ENCODE peak calls at places on chromosomes 16 and 17, in six cellular contexts. One of them, this sample, is unnamed. For H3K4me1, the result is how much of the 10 kb centered on the place peaks cover.

GRCh38 chr17:61574542-61575351 is 16.3 kb downstream of the NACA2 start:
- DNase-seq in HCT116: peak
- DNase-seq in stomach: no peak
- DNase-seq in prostate gland: peak
- DNase-seq in SK-N-SH: peak
- DNase-seq in GM12878: no peak
- DNase-seq in this sample: no peak

GRCh38 chr16:88913870-88914269 is 47.4 kb upstream of the PABPN1L start:
- DNase-seq in HCT116: no peak
- DNase-seq in stomach: no peak
- DNase-seq in prostate gland: no peak
- DNase-seq in SK-N-SH: no peak
- DNase-seq in GM12878: no peak
- DNase-seq in this sample: no peak

GRCh38 chr16:58589311-58589890 is 40.2 kb downstream of the CNOT1 start:
- DNase-seq in HCT116: no peak
- DNase-seq in stomach: no peak
- DNase-seq in prostate gland: no peak
- DNase-seq in SK-N-SH: no peak
- DNase-seq in GM12878: no peak
- DNase-seq in this sample: no peak

GRCh38 chr17:16911141-16911937 is 60.6 kb downstream of the TNFRSF13B start:
- DNase-seq in HCT116: no peak
- DNase-seq in stomach: peak
- DNase-seq in prostate gland: no peak
- DNase-seq in SK-N-SH: no peak
- DNase-seq in GM12878: no peak
- DNase-seq in this sample: peak

GRCh38 chr16:69328854-69329316 is 1.5 kb downstream of the PDF start:
- DNase-seq in HCT116: no peak
- DNase-seq in stomach: no peak
- DNase-seq in prostate gland: no peak
- DNase-seq in SK-N-SH: no peak
- DNase-seq in GM12878: no peak
- DNase-seq in this sample: peak

GRCh38 chr16:58462089-58462488 is 37.9 kb upstream of the NDRG4 start:
- DNase-seq in HCT116: no peak
- DNase-seq in stomach: no peak
- DNase-seq in prostate gland: no peak
- DNase-seq in SK-N-SH: no peak
- DNase-seq in GM12878: no peak
- DNase-seq in this sample: no peak

GRCh38 chr16:86752582-86753175 is 174.3 kb downstream of the FOXL1 start:
- DNase-seq in HCT116: no peak
- DNase-seq in stomach: no peak
- DNase-seq in prostate gland: no peak
- DNase-seq in SK-N-SH: no peak
- DNase-seq in GM12878: no peak
- DNase-seq in this sample: peak

GRCh38 chr17:26766743-26767142 is 527.2 kb upstream of the WSB1 start:
- DNase-seq in HCT116: no peak
- DNase-seq in stomach: no peak
- DNase-seq in prostate gland: no peak
- DNase-seq in SK-N-SH: no peak
- DNase-seq in GM12878: no peak
- DNase-seq in this sample: no peak

GRCh38 chr16:2960183-2961010 is 3.7 kb upstream of the KREMEN2 start:
- DNase-seq in HCT116: no peak
- DNase-seq in stomach: no peak
- DNase-seq in prostate gland: no peak
- DNase-seq in SK-N-SH: no peak
- DNase-seq in GM12878: no peak
- DNase-seq in this sample: no peak

GRCh38 chr16:52634528-52634927 is 87.6 kb upstream of the TOX3 start:
- DNase-seq in HCT116: no peak
- DNase-seq in stomach: no peak
- DNase-seq in prostate gland: no peak
- DNase-seq in SK-N-SH: no peak
- DNase-seq in GM12878: no peak
- DNase-seq in this sample: no peak

GRCh38 chr16:28210264-28210663 is 1.5 kb downstream of the XPO6 start:
- DNase-seq in HCT116: no peak
- DNase-seq in stomach: no peak
- DNase-seq in prostate gland: no peak
- DNase-seq in SK-N-SH: no peak
- DNase-seq in GM12878: no peak
- DNase-seq in this sample: no peak

GRCh38 chr17:2058521-2059124 is 3.7 kb downstream of the HIC1 start:
- DNase-seq in HCT116: no peak
- DNase-seq in stomach: peak
- DNase-seq in prostate gland: no peak
- DNase-seq in SK-N-SH: no peak
- DNase-seq in GM12878: no peak
- DNase-seq in this sample: peak

GRCh38 chr16:10385725-10386516 is at the start of gene ATF7IP2:
- DNase-seq in HCT116: peak
- DNase-seq in stomach: peak
- DNase-seq in prostate gland: peak
- DNase-seq in SK-N-SH: peak
- DNase-seq in GM12878: peak
- DNase-seq in this sample: peak

DNA sequence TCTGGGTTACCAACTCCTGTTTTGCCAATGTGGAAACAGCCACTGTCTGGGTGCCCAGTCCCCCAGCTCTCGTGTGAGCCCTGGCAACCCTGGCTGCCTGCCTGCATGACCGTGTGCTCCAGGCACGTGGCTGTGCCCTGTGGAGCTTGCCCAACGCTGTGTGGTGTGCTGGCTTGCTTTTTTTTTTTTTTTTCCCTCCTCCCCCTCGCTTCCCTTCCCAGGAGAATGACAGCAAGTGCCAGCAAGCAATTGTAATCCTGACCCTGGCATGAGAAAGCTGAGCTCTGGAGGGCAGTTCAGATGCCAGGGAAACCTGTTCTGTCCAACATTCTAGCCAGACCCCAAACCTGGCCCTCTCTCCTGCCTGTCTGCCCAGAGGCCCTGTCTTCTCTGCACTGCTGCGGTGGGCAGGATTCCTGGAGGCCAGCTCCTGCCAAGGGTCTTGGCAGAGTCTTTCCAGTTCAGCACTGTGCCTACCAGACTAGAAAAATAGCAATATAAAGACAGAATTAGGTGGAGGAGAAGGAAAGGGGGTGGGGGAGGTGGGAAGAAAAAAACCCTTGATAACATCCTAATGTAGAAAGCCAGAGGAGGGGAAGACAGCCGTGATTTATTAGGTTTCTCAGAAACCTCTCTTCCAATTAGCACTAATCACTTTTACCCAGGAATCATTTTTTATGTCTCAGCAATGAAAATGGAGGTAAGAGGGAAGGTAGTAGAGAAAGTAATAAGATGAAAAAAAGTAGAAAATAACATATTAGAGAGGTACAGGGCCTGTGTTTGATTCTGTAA is 9.0 kb downstream of the HLF start:
- DNase-seq in HCT116: no peak
- DNase-seq in stomach: peak
- DNase-seq in prostate gland: peak
- DNase-seq in SK-N-SH: peak
- DNase-seq in GM12878: no peak
- DNase-seq in this sample: no peak
- TF ChIP-seq POLR2AphosphoS5 in HCT116: no peak
- TF ChIP-seq POLR2AphosphoS5 in stomach: peak
- TF ChIP-seq POLR2AphosphoS5 in prostate gland: peak
- TF ChIP-seq POLR2AphosphoS5 in SK-N-SH: no peak
- TF ChIP-seq POLR2AphosphoS5 in GM12878: no peak
- TF ChIP-seq POLR2AphosphoS5 in this sample: peak

DNA sequence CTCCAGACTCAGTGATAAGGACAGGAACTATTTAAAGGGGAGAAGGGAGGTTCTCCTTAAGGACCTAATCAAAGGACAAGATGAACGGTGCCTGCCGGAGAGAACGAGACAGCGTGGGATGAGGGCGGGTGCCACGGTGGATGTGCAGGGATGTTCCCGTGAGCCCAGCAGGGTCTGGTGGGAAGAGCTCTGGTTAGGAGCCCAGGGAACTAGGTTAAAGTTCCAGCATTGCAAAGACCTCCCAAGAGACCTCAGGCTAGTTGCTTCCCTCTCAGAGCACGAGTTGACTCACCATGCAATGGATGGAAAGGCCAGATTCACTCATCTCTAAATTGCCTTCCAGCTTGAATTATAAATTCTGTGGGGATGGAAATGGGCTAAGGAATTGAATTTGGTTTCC is 14.7 kb downstream of the CCR7 start:
- DNase-seq in HCT116: no peak
- DNase-seq in stomach: peak
- DNase-seq in prostate gland: no peak
- DNase-seq in SK-N-SH: no peak
- DNase-seq in GM12878: no peak
- DNase-seq in this sample: peak
- H3K4me1 ChIP-seq in HCT116: under half
- H3K4me1 ChIP-seq in stomach: half or more
- H3K4me1 ChIP-seq in prostate gland: under half
- H3K4me1 ChIP-seq in SK-N-SH: under half
- H3K4me1 ChIP-seq in GM12878: under half
- H3K4me1 ChIP-seq in this sample: half or more

GRCh38 chr17:75565066-75565465 is 22.5 kb upstream of the MYO15B start:
- DNase-seq in HCT116: no peak
- DNase-seq in stomach: no peak
- DNase-seq in prostate gland: peak
- DNase-seq in SK-N-SH: no peak
- DNase-seq in GM12878: no peak
- DNase-seq in this sample: no peak
- TF ChIP-seq POLR2AphosphoS5 in HCT116: no peak
- TF ChIP-seq POLR2AphosphoS5 in stomach: no peak
- TF ChIP-seq POLR2AphosphoS5 in prostate gland: peak
- TF ChIP-seq POLR2AphosphoS5 in SK-N-SH: no peak
- TF ChIP-seq POLR2AphosphoS5 in GM12878: no peak
- TF ChIP-seq POLR2AphosphoS5 in this sample: no peak

DNA sequence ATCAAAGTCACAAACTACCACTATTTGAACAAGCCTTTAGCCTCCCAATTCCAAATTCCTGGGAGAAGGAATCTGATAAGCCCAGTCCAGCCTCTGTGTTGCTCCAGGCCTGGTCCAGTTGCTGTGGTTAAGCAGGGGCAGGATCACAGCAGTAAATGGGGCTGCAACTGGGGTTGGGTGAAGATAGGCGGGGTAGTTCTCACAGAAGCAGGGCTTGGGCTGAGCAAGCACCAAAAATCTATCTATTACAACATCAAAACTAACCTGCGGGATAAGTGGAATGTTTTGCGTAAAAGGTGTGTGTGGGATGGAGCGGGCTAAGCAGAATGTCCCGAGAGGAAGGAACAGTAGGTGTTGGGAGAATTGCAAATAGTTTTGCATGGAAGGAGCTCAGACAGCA is 23.0 kb upstream of the RNF135 start:
- DNase-seq in HCT116: no peak
- DNase-seq in stomach: no peak
- DNase-seq in prostate gland: no peak
- DNase-seq in SK-N-SH: no peak
- DNase-seq in GM12878: no peak
- DNase-seq in this sample: peak
- H3K4me1 ChIP-seq in HCT116: under half
- H3K4me1 ChIP-seq in stomach: under half
- H3K4me1 ChIP-seq in prostate gland: under half
- H3K4me1 ChIP-seq in SK-N-SH: under half
- H3K4me1 ChIP-seq in GM12878: under half
- H3K4me1 ChIP-seq in this sample: under half

DNA sequence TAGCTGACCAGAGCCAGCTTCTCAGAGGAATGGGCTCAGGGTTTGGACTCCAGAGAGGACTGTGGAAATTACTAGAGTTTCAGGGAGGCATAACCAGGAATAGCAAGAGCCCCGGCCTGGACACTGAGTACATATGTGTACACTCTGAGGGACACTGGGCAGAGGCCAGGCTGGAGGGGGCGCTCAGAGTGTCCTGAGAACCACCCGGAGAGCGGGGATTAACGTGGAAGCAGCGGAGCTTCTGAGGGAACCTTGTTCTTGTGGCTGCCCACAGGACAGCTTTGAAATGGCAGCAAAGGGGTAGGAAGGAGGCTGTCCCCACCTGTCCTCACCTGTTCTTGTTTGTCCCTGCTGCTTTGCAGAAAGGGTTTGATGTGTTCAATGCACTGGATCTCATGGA is 27.8 kb downstream of the PLCD3 start:
- DNase-seq in HCT116: no peak
- DNase-seq in stomach: no peak
- DNase-seq in prostate gland: no peak
- DNase-seq in SK-N-SH: no peak
- DNase-seq in GM12878: no peak
- DNase-seq in this sample: no peak
- TF ChIP-seq POLR2AphosphoS5 in HCT116: no peak
- TF ChIP-seq POLR2AphosphoS5 in stomach: no peak
- TF ChIP-seq POLR2AphosphoS5 in prostate gland: no peak
- TF ChIP-seq POLR2AphosphoS5 in SK-N-SH: no peak
- TF ChIP-seq POLR2AphosphoS5 in GM12878: no peak
- TF ChIP-seq POLR2AphosphoS5 in this sample: no peak

GRCh38 chr17:66485272-66485947 is 183.0 kb downstream of the PRKCA start:
- DNase-seq in HCT116: no peak
- DNase-seq in stomach: no peak
- DNase-seq in prostate gland: no peak
- DNase-seq in SK-N-SH: no peak
- DNase-seq in GM12878: no peak
- DNase-seq in this sample: no peak
- H3K4me1 ChIP-seq in HCT116: under half
- H3K4me1 ChIP-seq in stomach: under half
- H3K4me1 ChIP-seq in prostate gland: under half
- H3K4me1 ChIP-seq in SK-N-SH: under half
- H3K4me1 ChIP-seq in GM12878: under half
- H3K4me1 ChIP-seq in this sample: under half

This sample was measured in spleen.